ENCODE peak calls at places on chromosomes 12 and 14, in seven cellular contexts. D, Z, Y, E, G, U and N are unnamed samples.

GRCh38 chr14:84826349-84826748 is 703.6 kb upstream of the FLRT2 start:
- DNase-seq in D (no peak), Z (no peak), Y (peak), E (no peak), G (no peak), U (no peak), N (no peak)

GRCh38 chr12:67434653-67435375 is 165.7 kb downstream of the CAND1 start:
- DNase-seq in D (peak), Z (no peak), Y (peak), E (peak), G (no peak), U (no peak), N (peak)

GRCh38 chr12:11944321-11944720 is 126.4 kb upstream of the BCL2L14 start:
- DNase-seq in D (no peak), Z (no peak), Y (no peak), E (no peak), G (no peak), U (no peak), N (no peak)

GRCh38 chr14:86055512-86055911 is 525.6 kb downstream of the FLRT2 start:
- DNase-seq in D (no peak), Z (no peak), Y (peak), E (no peak), G (no peak), U (no peak), N (no peak)

GRCh38 chr14:65958664-65959562 is 527.3 kb upstream of the CCDC196 start:
- DNase-seq in D (peak), Z (no peak), Y (peak), E (no peak), G (no peak), U (no peak), N (no peak)

GRCh38 chr12:58453306-58453705 is 467.0 kb downstream of the LRIG3 start:
- DNase-seq in D (no peak), Z (no peak), Y (no peak), E (no peak), G (no peak), U (no peak), N (no peak)

GRCh38 chr14:52052289-52052943 is 16.4 kb downstream of the NID2 start:
- DNase-seq in D (peak), Z (no peak), Y (peak), E (no peak), G (no peak), U (no peak), N (no peak)

GRCh38 chr12:84840356-84840755 is 72.2 kb downstream of the SLC6A15 start:
- DNase-seq in D (no peak), Z (no peak), Y (no peak), E (no peak), G (no peak), U (no peak), N (no peak)

GRCh38 chr12:63958876-63959275 is 114.4 kb downstream of the SRGAP1 start:
- DNase-seq in D (no peak), Z (no peak), Y (no peak), E (no peak), G (no peak), U (no peak), N (no peak)

GRCh38 chr12:62618948-62619347 is 152.3 kb downstream of the MON2 start:
- DNase-seq in D (no peak), Z (no peak), Y (no peak), E (no peak), G (no peak), U (no peak), N (no peak)

GRCh38 chr14:95173518-95173917 is 16.2 kb upstream of the DICER1 start:
- DNase-seq in D (no peak), Z (no peak), Y (no peak), E (no peak), G (no peak), U (no peak), N (no peak)

GRCh38 chr12:52899338-52900035 is 5.4 kb downstream of the KRT8 start:
- DNase-seq in D (no peak), Z (no peak), Y (no peak), E (no peak), G (no peak), U (no peak), N (no peak)